ENCODE peak calls at places on chromosomes 16 and 17, in eight cellular contexts. I, R, V, U, Y, P, D and B are unnamed samples.

GRCh38 chr16:69463876-69464275 is 39.5 kb downstream of the CYB5B start:
- DNase-seq in Y (no peak), U (no peak), R (no peak), P (no peak), I (no peak), V (no peak), D (no peak), B (no peak)

GRCh38 chr17:49031965-49032928 is 35.1 kb downstream of the IGF2BP1 start:
- DNase-seq in P (peak), U (no peak), D (no peak), Y (peak), I (peak), R (no peak), V (peak), B (peak)

GRCh38 chr17:32298721-32299578 is 33.3 kb downstream of the RHBDL3 start:
- DNase-seq in Y (no peak), U (no peak), R (no peak), P (no peak), I (no peak), D (no peak), V (no peak), B (no peak)

GRCh38 chr17:81489012-81489968 is 23.3 kb downstream of the ACTG1 start:
- DNase-seq in D (no peak), R (no peak), Y (no peak), U (no peak), P (no peak), V (no peak), I (no peak), B (no peak)

GRCh38 chr16:87724490-87725291 is 41.1 kb downstream of the KLHDC4 start:
- DNase-seq in P (no peak), V (no peak), Y (no peak), I (no peak), U (no peak), D (no peak), R (no peak), B (no peak)

GRCh38 chr16:50644730-50645129 is 36.4 kb downstream of the SNX20 start:
- DNase-seq in I (no peak), U (no peak), P (no peak), R (no peak), Y (no peak), D (peak), V (no peak), B (no peak)

GRCh38 chr17:64420143-64420670 is 28.7 kb upstream of the MILR1 start:
- DNase-seq in U (no peak), D (no peak), I (peak), V (peak), Y (peak), R (no peak), P (peak), B (peak)

GRCh38 chr16:31537362-31537921 is 9.7 kb downstream of the AHSP start:
- DNase-seq in Y (no peak), P (no peak), D (no peak), V (no peak), U (no peak), R (no peak), I (no peak), B (no peak)